ENCODE peak calls at places on chromosomes 6 and 20, in nine cellular contexts. M is GM23338, N is prostate gland, O is colonic mucosa, Y is brain microvascular endothelial cell, A is astrocyte, Z is esophagus squamous epithelium, I is heart right ventricle, D is left lung. C is an unnamed sample.
A peak's percentile ranks its signal among the peaks of the same experiment; 100 is the strongest.

GRCh38 chr6:15793288-15793687 is 130.5 kb upstream of the DTNBP1 start:
- DNase-seq in M (no peak), N (no peak), O (no peak), Y (peak; percentile 81), A (peak; percentile 61), Z (no peak), I (peak; percentile 5), D (no peak), C (peak; percentile 81)

GRCh38 chr6:52993461-52993860 is 1.6 kb downstream of the GSTA4 start:
- DNase-seq in M (no peak), N (no peak), O (no peak), Y (no peak), A (no peak), Z (no peak), I (no peak), D (no peak), C (no peak)

GRCh38 chr20:11057624-11058023 is 383.8 kb upstream of the JAG1 start:
- DNase-seq in M (no peak), N (no peak), O (no peak), Y (no peak), A (peak; percentile 8), Z (no peak), I (no peak), D (no peak), C (no peak)

GRCh38 chr6:63307581-63308246 is 12.1 kb downstream of the LGSN start:
- DNase-seq in M (peak; percentile 66), N (no peak), O (peak; percentile 56), Y (peak; percentile 39), A (peak; percentile 5), Z (no peak), I (no peak), D (no peak), C (peak; percentile 37)

GRCh38 chr6:33851959-33852358 is 48.2 kb upstream of the MLN start:
- DNase-seq in M (peak; percentile 87), N (no peak), O (peak; percentile 27), Y (no peak), A (no peak), Z (no peak), I (no peak), D (no peak), C (no peak)

GRCh38 chr6:100202417-100203194 is 208.6 kb upstream of the MCHR2 start:
- DNase-seq in M (no peak), N (no peak), O (no peak), Y (peak; percentile 83), A (peak; percentile 96), Z (no peak), I (no peak), D (no peak), C (peak; percentile 90)

GRCh38 chr6:166707045-166707444 is 80.0 kb upstream of the RPS6KA2 start:
- DNase-seq in M (peak; percentile 78), N (no peak), O (peak; percentile 39), Y (peak; percentile 43), A (no peak), Z (no peak), I (no peak), D (peak; percentile 92), C (no peak)

GRCh38 chr6:152671146-152671545 is 26.6 kb upstream of the MYCT1 start:
- DNase-seq in M (no peak), N (no peak), O (no peak), Y (no peak), A (no peak), Z (no peak), I (no peak), D (no peak), C (no peak)

GRCh38 chr20:32820000-32820697 is 395 bp downstream of the MAPRE1 start:
- DNase-seq in M (peak; percentile 96), N (peak; percentile 61), O (peak; percentile 74), Y (no peak), A (peak; percentile 25), Z (peak; percentile 31), I (peak; percentile 74), D (no peak), C (no peak)

GRCh38 chr20:35004749-35005462 is 49.2 kb downstream of the MYH7B start:
- DNase-seq in M (no peak), N (no peak), O (no peak), Y (no peak), A (no peak), Z (no peak), I (no peak), D (peak; percentile 32), C (no peak)

DNA sequence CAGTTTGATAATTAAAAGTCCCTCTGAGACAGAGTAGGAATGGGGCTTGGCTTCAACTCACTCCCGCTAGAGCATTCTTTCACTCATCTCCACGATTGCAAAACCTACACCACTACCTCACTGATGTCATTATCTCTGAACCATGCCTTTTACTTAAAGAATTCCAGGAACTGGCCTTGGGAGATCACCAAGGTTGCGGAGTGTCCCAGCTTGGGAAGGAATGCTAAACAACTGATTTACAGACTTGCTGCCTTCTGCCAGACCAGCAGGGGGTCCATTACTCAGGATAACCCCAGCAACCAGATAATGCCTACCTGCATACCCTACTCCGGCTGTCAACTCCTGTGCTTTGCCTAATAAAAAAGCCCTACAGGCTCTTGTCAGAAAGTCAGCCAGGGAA is 102.2 kb upstream of the RALGAPA2 start:
- DNase-seq in M (peak; percentile 93), N (no peak), O (no peak), Y (no peak), A (no peak), Z (no peak), I (no peak), D (no peak), C (no peak)
- H3K27ac ChIP-seq in M (peak overlapping the region; percentile 88), N (no peak overlapping the region), O (no peak overlapping the region), Y (no peak overlapping the region), A (no peak overlapping the region), Z (no peak overlapping the region), I (no peak overlapping the region), D (no peak overlapping the region), C (no peak overlapping the region)

GRCh38 chr6:3369985-3370360 is 86.9 kb downstream of the SLC22A23 start:
- DNase-seq in M (no peak), N (no peak), O (no peak), Y (no peak), A (no peak), Z (no peak), I (no peak), D (no peak), C (no peak)

GRCh38 chr6:3372912-3373554 is 83.8 kb downstream of the SLC22A23 start:
- DNase-seq in M (no peak), N (no peak), O (peak; percentile 69), Y (no peak), A (no peak), Z (no peak), I (no peak), D (no peak), C (no peak)

GRCh38 chr6:3370361-3371221 is 86.3 kb downstream of the SLC22A23 start:
- DNase-seq in M (peak; percentile 28), N (no peak), O (no peak), Y (no peak), A (no peak), Z (no peak), I (no peak), D (no peak), C (no peak)

GRCh38 chr6:3372184-3372846 is 84.5 kb downstream of the SLC22A23 start:
- DNase-seq in M (peak; percentile 43), N (no peak), O (no peak), Y (no peak), A (no peak), Z (no peak), I (no peak), D (no peak), C (no peak)

GRCh38 chr6:3371222-3371949 is 85.5 kb downstream of the SLC22A23 start:
- DNase-seq in M (no peak), N (no peak), O (no peak), Y (no peak), A (no peak), Z (no peak), I (no peak), D (no peak), C (no peak)
- TF ChIP-seq CTCF in M (no peak), N (no peak), O (no peak), Y (no peak), A (no peak), Z (no peak), I (no peak), D (no peak), C (no peak)

GRCh38 chr6:47126647-47127339 is 84.7 kb upstream of the ADGRF1 start:
- DNase-seq in M (peak; percentile 62), N (no peak), O (peak; percentile 65), Y (peak; percentile 43), A (no peak), Z (no peak), I (peak; percentile 47), D (no peak), C (no peak)

GRCh38 chr6:47132724-47133123 is 90.6 kb upstream of the ADGRF1 start:
- DNase-seq in M (no peak), N (no peak), O (no peak), Y (no peak), A (no peak), Z (no peak), I (no peak), D (no peak), C (no peak)

GRCh38 chr6:47129129-47129528 is 87.0 kb upstream of the ADGRF1 start:
- DNase-seq in M (no peak), N (no peak), O (no peak), Y (no peak), A (no peak), Z (no peak), I (no peak), D (no peak), C (no peak)

GRCh38 chr6:47131773-47132172 is 89.6 kb upstream of the ADGRF1 start:
- DNase-seq in M (no peak), N (no peak), O (no peak), Y (no peak), A (no peak), Z (no peak), I (no peak), D (no peak), C (no peak)

GRCh38 chr6:47130086-47130485 is 88.0 kb upstream of the ADGRF1 start:
- DNase-seq in M (no peak), N (no peak), O (no peak), Y (no peak), A (no peak), Z (no peak), I (no peak), D (no peak), C (no peak)
- H3K27ac ChIP-seq in M (no peak overlapping the region), N (no peak overlapping the region), O (no peak overlapping the region), Y (no peak overlapping the region), A (no peak overlapping the region), Z (peak overlapping the region; percentile 33), I (no peak overlapping the region), D (no peak overlapping the region), C (no peak overlapping the region)

DNA sequence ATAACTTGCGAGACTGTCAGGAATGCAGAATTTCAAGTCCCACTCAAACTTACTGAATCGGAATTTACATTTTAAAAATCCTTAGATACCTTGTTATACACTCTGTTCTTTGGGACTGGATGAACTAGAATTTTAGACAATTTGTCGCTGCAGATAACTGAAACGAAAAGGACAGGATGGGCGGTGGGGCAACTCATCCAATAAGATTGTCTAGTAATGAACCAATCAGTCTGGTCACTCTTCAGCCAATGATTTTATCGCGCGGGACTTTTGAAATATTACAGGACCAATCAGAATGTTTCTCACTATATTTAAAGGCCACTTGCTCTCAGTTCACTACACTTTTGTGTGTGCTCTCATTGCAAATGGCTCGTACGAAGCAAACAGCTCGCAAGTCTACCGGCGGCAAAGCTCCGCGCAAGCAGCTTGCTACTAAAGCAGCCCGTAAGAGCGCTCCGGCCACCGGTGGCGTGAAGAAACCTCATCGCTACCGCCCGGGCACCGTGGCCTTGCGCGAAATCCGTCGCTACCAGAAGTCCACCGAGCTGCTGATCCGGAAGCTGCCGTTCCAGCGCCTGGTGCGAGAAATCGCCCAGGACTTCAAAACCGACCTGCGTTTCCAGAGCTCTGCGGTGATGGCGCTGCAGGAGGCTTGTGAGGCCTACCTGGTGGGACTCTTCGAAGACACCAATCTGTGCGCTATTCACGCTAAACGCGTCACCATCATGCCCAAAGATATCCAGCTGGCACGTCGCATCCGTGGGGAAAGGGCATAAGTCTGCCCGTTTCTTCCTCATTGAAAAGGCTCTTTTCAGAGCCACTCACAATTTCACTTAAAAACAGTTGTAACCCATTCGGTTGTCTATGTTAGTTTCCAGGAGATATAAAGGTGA is 41.9 kb upstream of the HFE start:
- DNase-seq in M (no peak), N (peak; percentile 91), O (peak; percentile 93), Y (peak; percentile 97), A (peak; percentile 84), Z (peak; percentile 67), I (peak; percentile 94), D (peak; percentile 82), C (peak; percentile 93)
- TF ChIP-seq CTCF in M (no peak), N (no peak), O (no peak), Y (peak; percentile 45), A (no peak), Z (no peak), I (no peak), D (no peak), C (peak; percentile 22)

C was measured in mammary epithelial cell.